ENCODE peak calls at places on chromosomes 6 and 20, in seven cellular contexts. One of them, this sample, is unnamed.

GRCh38 chr6:54419885-54420284 is 111.6 kb downstream of the TINAG start:
- DNase-seq in stomach: no peak
- DNase-seq in progenitor cell of endocrine pancreas: no peak
- DNase-seq in glomerular endothelial cell: no peak
- DNase-seq in breast epithelium: no peak
- DNase-seq in spleen: no peak
- DNase-seq in NCI-H460: peak
- DNase-seq in this sample: no peak

GRCh38 chr6:42226251-42227143 is 8.8 kb upstream of the MRPS10 start:
- DNase-seq in stomach: no peak
- DNase-seq in progenitor cell of endocrine pancreas: no peak
- DNase-seq in glomerular endothelial cell: no peak
- DNase-seq in breast epithelium: peak
- DNase-seq in spleen: no peak
- DNase-seq in NCI-H460: peak
- DNase-seq in this sample: peak

GRCh38 chr6:40315055-40315454 is 272.1 kb downstream of the LRFN2 start:
- DNase-seq in stomach: no peak
- DNase-seq in progenitor cell of endocrine pancreas: no peak
- DNase-seq in glomerular endothelial cell: no peak
- DNase-seq in breast epithelium: no peak
- DNase-seq in spleen: no peak
- DNase-seq in NCI-H460: no peak
- DNase-seq in this sample: no peak

GRCh38 chr6:1597121-1597744 is 12.5 kb upstream of the FOXC1 start:
- DNase-seq in stomach: no peak
- DNase-seq in progenitor cell of endocrine pancreas: no peak
- DNase-seq in glomerular endothelial cell: no peak
- DNase-seq in breast epithelium: no peak
- DNase-seq in spleen: peak
- DNase-seq in NCI-H460: no peak
- DNase-seq in this sample: no peak

GRCh38 chr20:50594591-50595432 is 84.6 kb downstream of the PTPN1 start:
- DNase-seq in stomach: no peak
- DNase-seq in progenitor cell of endocrine pancreas: no peak
- DNase-seq in glomerular endothelial cell: no peak
- DNase-seq in breast epithelium: no peak
- DNase-seq in spleen: no peak
- DNase-seq in NCI-H460: no peak
- DNase-seq in this sample: no peak

GRCh38 chr6:157832250-157832967 is 9.4 kb downstream of the SNX9 start:
- DNase-seq in stomach: no peak
- DNase-seq in progenitor cell of endocrine pancreas: no peak
- DNase-seq in glomerular endothelial cell: no peak
- DNase-seq in breast epithelium: no peak
- DNase-seq in spleen: no peak
- DNase-seq in NCI-H460: no peak
- DNase-seq in this sample: peak

GRCh38 chr6:140677781-140678528 is 1303.5 kb upstream of the CITED2 start:
- DNase-seq in stomach: no peak
- DNase-seq in progenitor cell of endocrine pancreas: no peak
- DNase-seq in glomerular endothelial cell: no peak
- DNase-seq in breast epithelium: no peak
- DNase-seq in spleen: no peak
- DNase-seq in NCI-H460: no peak
- DNase-seq in this sample: no peak

GRCh38 chr20:32570401-32571190 is 14.5 kb downstream of the NOL4L start:
- DNase-seq in stomach: no peak
- DNase-seq in progenitor cell of endocrine pancreas: no peak
- DNase-seq in glomerular endothelial cell: no peak
- DNase-seq in breast epithelium: no peak
- DNase-seq in spleen: no peak
- DNase-seq in NCI-H460: no peak
- DNase-seq in this sample: no peak

GRCh38 chr20:25622450-25623224 is 1.2 kb downstream of the NANP start:
- DNase-seq in stomach: no peak
- DNase-seq in progenitor cell of endocrine pancreas: no peak
- DNase-seq in glomerular endothelial cell: no peak
- DNase-seq in breast epithelium: no peak
- DNase-seq in spleen: no peak
- DNase-seq in NCI-H460: no peak
- DNase-seq in this sample: no peak

GRCh38 chr6:84197708-84198107 is 29.7 kb downstream of the CEP162 start:
- DNase-seq in stomach: no peak
- DNase-seq in progenitor cell of endocrine pancreas: no peak
- DNase-seq in glomerular endothelial cell: no peak
- DNase-seq in breast epithelium: no peak
- DNase-seq in spleen: no peak
- DNase-seq in NCI-H460: no peak
- DNase-seq in this sample: no peak

GRCh38 chr6:2426561-2427340 is 181.3 kb upstream of the GMDS start:
- DNase-seq in stomach: no peak
- DNase-seq in progenitor cell of endocrine pancreas: no peak
- DNase-seq in glomerular endothelial cell: no peak
- DNase-seq in breast epithelium: no peak
- DNase-seq in spleen: no peak
- DNase-seq in NCI-H460: no peak
- DNase-seq in this sample: no peak

GRCh38 chr6:143514996-143515760 is 3.7 kb upstream of the FUCA2 start:
- DNase-seq in stomach: peak
- DNase-seq in progenitor cell of endocrine pancreas: no peak
- DNase-seq in glomerular endothelial cell: no peak
- DNase-seq in breast epithelium: no peak
- DNase-seq in spleen: no peak
- DNase-seq in NCI-H460: no peak
- DNase-seq in this sample: peak

GRCh38 chr20:64039293-64040160 is 3.5 kb downstream of the C20orf204 start:
- DNase-seq in stomach: no peak
- DNase-seq in progenitor cell of endocrine pancreas: no peak
- DNase-seq in glomerular endothelial cell: peak
- DNase-seq in breast epithelium: no peak
- DNase-seq in spleen: no peak
- DNase-seq in NCI-H460: no peak
- DNase-seq in this sample: no peak

GRCh38 chr20:44962483-44962882 is 2.3 kb upstream of the TOMM34 start:
- DNase-seq in stomach: no peak
- DNase-seq in progenitor cell of endocrine pancreas: no peak
- DNase-seq in glomerular endothelial cell: no peak
- DNase-seq in breast epithelium: no peak
- DNase-seq in spleen: no peak
- DNase-seq in NCI-H460: no peak
- DNase-seq in this sample: no peak

GRCh38 chr6:35294308-35294945 is 3.2 kb upstream of the DEF6 start:
- DNase-seq in stomach: peak
- DNase-seq in progenitor cell of endocrine pancreas: peak
- DNase-seq in glomerular endothelial cell: no peak
- DNase-seq in breast epithelium: no peak
- DNase-seq in spleen: peak
- DNase-seq in NCI-H460: peak
- DNase-seq in this sample: peak

GRCh38 chr6:169539176-169539897 is 162.5 kb downstream of the WDR27 start:
- DNase-seq in stomach: no peak
- DNase-seq in progenitor cell of endocrine pancreas: no peak
- DNase-seq in glomerular endothelial cell: peak
- DNase-seq in breast epithelium: no peak
- DNase-seq in spleen: no peak
- DNase-seq in NCI-H460: no peak
- DNase-seq in this sample: peak

GRCh38 chr20:17825949-17826843 is 126.4 kb downstream of the BANF2 start:
- DNase-seq in stomach: no peak
- DNase-seq in progenitor cell of endocrine pancreas: no peak
- DNase-seq in glomerular endothelial cell: no peak
- DNase-seq in breast epithelium: no peak
- DNase-seq in spleen: no peak
- DNase-seq in NCI-H460: no peak
- DNase-seq in this sample: no peak

GRCh38 chr6:154156135-154156948 is 117.3 kb downstream of the OPRM1 start:
- DNase-seq in stomach: peak
- DNase-seq in progenitor cell of endocrine pancreas: no peak
- DNase-seq in glomerular endothelial cell: peak
- DNase-seq in breast epithelium: peak
- DNase-seq in spleen: peak
- DNase-seq in NCI-H460: no peak
- DNase-seq in this sample: no peak

GRCh38 chr20:54479138-54479906 is 3.9 kb downstream of the DOK5 start:
- DNase-seq in stomach: no peak
- DNase-seq in progenitor cell of endocrine pancreas: no peak
- DNase-seq in glomerular endothelial cell: no peak
- DNase-seq in breast epithelium: no peak
- DNase-seq in spleen: no peak
- DNase-seq in NCI-H460: no peak
- DNase-seq in this sample: no peak

GRCh38 chr6:152404936-152405595 is 232.1 kb downstream of the SYNE1 start:
- DNase-seq in stomach: no peak
- DNase-seq in progenitor cell of endocrine pancreas: no peak
- DNase-seq in glomerular endothelial cell: no peak
- DNase-seq in breast epithelium: no peak
- DNase-seq in spleen: no peak
- DNase-seq in NCI-H460: no peak
- DNase-seq in this sample: no peak

GRCh38 chr6:121826156-121826810 is 390.8 kb downstream of the GJA1 start:
- DNase-seq in stomach: no peak
- DNase-seq in progenitor cell of endocrine pancreas: no peak
- DNase-seq in glomerular endothelial cell: peak
- DNase-seq in breast epithelium: no peak
- DNase-seq in spleen: no peak
- DNase-seq in NCI-H460: peak
- DNase-seq in this sample: peak

GRCh38 chr20:56848561-56848960 is 219.5 kb downstream of the TFAP2C start:
- DNase-seq in stomach: no peak
- DNase-seq in progenitor cell of endocrine pancreas: no peak
- DNase-seq in glomerular endothelial cell: no peak
- DNase-seq in breast epithelium: no peak
- DNase-seq in spleen: no peak
- DNase-seq in NCI-H460: no peak
- DNase-seq in this sample: no peak

GRCh38 chr6:43678341-43678740 is 9.2 kb downstream of the MRPS18A start:
- DNase-seq in stomach: no peak
- DNase-seq in progenitor cell of endocrine pancreas: no peak
- DNase-seq in glomerular endothelial cell: no peak
- DNase-seq in breast epithelium: no peak
- DNase-seq in spleen: no peak
- DNase-seq in NCI-H460: no peak
- DNase-seq in this sample: no peak

GRCh38 chr20:50308513-50309279 is 118.1 kb downstream of the CEBPB start:
- DNase-seq in stomach: peak
- DNase-seq in progenitor cell of endocrine pancreas: no peak
- DNase-seq in glomerular endothelial cell: no peak
- DNase-seq in breast epithelium: peak
- DNase-seq in spleen: peak
- DNase-seq in NCI-H460: peak
- DNase-seq in this sample: peak